ENCODE peak calls at places on chromosomes 11 and 22, in eight cellular contexts. E is T-helper 2 cell; P is stimulated activated effector memory CD8-positive, alpha-beta T cell treated with anti-CD3 and anti-CD28 coated beads, Interleukin-12 subunit alpha, Interleukin-12 subunit beta, amount 100 ng/mL, for 72 hours; A is D721Med; H is DMS79 treated with DMSO at 0.1 percent for 48 hours; B is activated naive CD8-positive, alpha-beta T cell treated with anti-CD3 and anti-CD28 coated beads for 36 hours; Y is mesendoderm; S is SW480. G is an unnamed sample.

GRCh38 chr11:130782361-130783221 is 133.7 kb downstream of the SNX19 start:
- DNase-seq in A (no peak), H (no peak), B (no peak), S (no peak), P (no peak), Y (peak; percentile 91), E (no peak), G (no peak)

GRCh38 chr11:41189711-41190477 is 269.6 kb downstream of the LRRC4C start:
- DNase-seq in H (no peak), S (no peak), A (no peak), B (no peak), Y (no peak), P (no peak), E (no peak), G (no peak)

GRCh38 chr11:130489716-130490115 is 41.3 kb downstream of the ADAMTS15 start:
- DNase-seq in S (no peak), A (no peak), P (no peak), B (no peak), E (no peak), Y (no peak), H (no peak), G (no peak)

GRCh38 chr22:33666661-33667619 is 253.3 kb downstream of the LARGE1 start:
- DNase-seq in S (no peak), E (no peak), P (no peak), H (no peak), B (no peak), A (no peak), Y (peak; percentile 75), G (no peak)

GRCh38 chr11:63841554-63841953 is 2.6 kb downstream of the MARK2 start:
- DNase-seq in P (no peak), E (no peak), Y (peak; percentile 84), S (no peak), A (no peak), H (peak; percentile 75), B (no peak), G (no peak)

GRCh38 chr11:99554232-99554903 is 533.6 kb downstream of the CNTN5 start:
- DNase-seq in S (no peak), A (no peak), P (no peak), B (no peak), H (no peak), Y (no peak), E (no peak), G (no peak)

GRCh38 chr11:70498171-70498571 is 99.8 kb downstream of the CTTN start:
- DNase-seq in S (no peak), A (no peak), Y (no peak), H (peak; percentile 26), E (no peak), P (no peak), B (no peak), G (no peak)

GRCh38 chr11:17479284-17480214 is 2.9 kb upstream of the ABCC8 start:
- DNase-seq in S (peak; percentile 61), A (peak; percentile 87), Y (peak; percentile 77), B (no peak), P (no peak), H (peak; percentile 71), E (no peak), G (no peak)

GRCh38 chr22:25741692-25742626 is at the start of gene MYO18B:
- DNase-seq in Y (peak; percentile 16), B (no peak), E (no peak), A (no peak), P (no peak), S (no peak), H (no peak), G (no peak)

GRCh38 chr11:92765965-92766371 is 203.5 kb upstream of the MTNR1B start:
- DNase-seq in E (no peak), P (no peak), Y (peak; percentile 79), S (no peak), B (no peak), H (no peak), A (no peak), G (no peak)

GRCh38 chr11:90753546-90753945 is 530.7 kb upstream of the CHORDC1 start:
- DNase-seq in P (no peak), Y (no peak), H (no peak), E (no peak), B (no peak), S (no peak), A (no peak), G (no peak)

GRCh38 chr11:129681344-129682114 is 134.1 kb upstream of the TMEM45B start:
- DNase-seq in Y (no peak), A (no peak), S (no peak), H (peak; percentile 37), B (no peak), P (no peak), E (no peak), G (no peak)

GRCh38 chr22:24141586-24141985 is 39.7 kb upstream of the SUSD2 start:
- DNase-seq in A (no peak), Y (no peak), S (no peak), B (no peak), H (no peak), P (no peak), E (no peak), G (no peak)

GRCh38 chr22:24772493-24773220 is 1.9 kb downstream of the PIWIL3 start:
- DNase-seq in B (no peak), A (no peak), E (no peak), S (peak; percentile 70), H (no peak), P (no peak), Y (peak; percentile 96), G (no peak)

GRCh38 chr11:110490886-110491285 is 61.1 kb downstream of the FDX1 start:
- DNase-seq in H (no peak), S (peak; percentile 13), B (no peak), P (no peak), Y (peak; percentile 27), A (no peak), E (no peak), G (no peak)

GRCh38 chr11:41660585-41660984 is 201.1 kb upstream of the LRRC4C start:
- DNase-seq in B (no peak), Y (peak; percentile 54), P (no peak), E (no peak), H (no peak), S (no peak), A (no peak), G (no peak)

GRCh38 chr11:2173150-2173693 is 1.6 kb upstream of the TH start:
- DNase-seq in A (no peak), Y (peak; percentile 28), S (no peak), E (no peak), H (no peak), B (no peak), P (no peak), G (peak; percentile 44)